ENCODE peak calls at places on chromosomes 13 and 19, in five cellular contexts. Y, I, F, X and J are unnamed samples.

GRCh38 chr19:13906525-13906904 is 514 bp downstream of the CC2D1A start:
- DNase-seq in I (no peak), Y (peak), X (peak), F (no peak), J (no peak)

GRCh38 chr19:40948580-40949299 is 42.3 kb upstream of the CYP2B6 start:
- DNase-seq in F (no peak), I (no peak), X (no peak), Y (no peak), J (no peak)

GRCh38 chr19:51356159-51356801 is 9.9 kb downstream of the ETFB start:
- DNase-seq in X (no peak), Y (no peak), I (no peak), F (no peak), J (no peak)

GRCh38 chr13:84187626-84188025 is 305.4 kb upstream of the SLITRK1 start:
- DNase-seq in I (no peak), Y (no peak), F (no peak), X (no peak), J (no peak)

GRCh38 chr13:31898383-31899071 is 133.0 kb upstream of the FRY start:
- DNase-seq in F (no peak), X (no peak), I (no peak), Y (no peak), J (no peak)

GRCh38 chr19:21046489-21046888 is 26.0 kb downstream of the ZNF430 start:
- DNase-seq in X (no peak), Y (no peak), I (no peak), F (no peak), J (no peak)

GRCh38 chr19:35861640-35862160 is 5.0 kb downstream of the KIRREL2 start:
- DNase-seq in Y (no peak), F (no peak), I (no peak), X (no peak), J (no peak)

GRCh38 chr19:15101479-15102082 is 5.6 kb upstream of the SYDE1 start:
- DNase-seq in F (no peak), X (peak), Y (peak), I (peak), J (no peak)

GRCh38 chr13:110118106-110118505 is 188.9 kb downstream of the COL4A1 start:
- DNase-seq in I (no peak), X (no peak), F (no peak), Y (no peak), J (no peak)

GRCh38 chr13:49517461-49517860 is 21.7 kb downstream of the PHF11 start:
- DNase-seq in X (peak), F (no peak), Y (no peak), I (peak), J (no peak)

GRCh38 chr19:42601811-42602443 is 7.2 kb upstream of the CEACAM8 start:
- DNase-seq in I (peak), X (peak), F (no peak), Y (peak), J (no peak)

GRCh38 chr19:38388310-38389100 is at the start of gene SPRED3:
- DNase-seq in F (no peak), I (peak), X (peak), Y (no peak), J (no peak)

GRCh38 chr13:52994051-52994450 is 34.6 kb upstream of the OLFM4 start:
- DNase-seq in X (no peak), Y (no peak), I (no peak), F (no peak), J (no peak)

GRCh38 chr19:46374526-46375475 is 27.9 kb downstream of the PPP5C start:
- DNase-seq in F (no peak), Y (no peak), I (no peak), X (no peak), J (no peak)

GRCh38 chr19:41714598-41714997 is 6.2 kb downstream of the CEACAM5 start:
- DNase-seq in I (no peak), X (no peak), Y (no peak), F (no peak), J (no peak)

GRCh38 chr13:51978836-51979556 is 32.3 kb downstream of the ATP7B start:
- DNase-seq in F (no peak), I (no peak), Y (no peak), X (no peak), J (no peak)

GRCh38 chr13:29105779-29106178 is 285.6 kb downstream of the MTUS2 start:
- DNase-seq in I (no peak), F (no peak), X (no peak), Y (no peak), J (no peak)

GRCh38 chr13:110723598-110723997 is 10.1 kb downstream of the ING1 start:
- DNase-seq in I (no peak), X (no peak), F (no peak), Y (no peak), J (no peak)

GRCh38 chr13:50894042-50894441 is 15.5 kb upstream of the RNASEH2B start:
- DNase-seq in I (no peak), X (no peak), F (no peak), Y (no peak), J (no peak)

GRCh38 chr19:5001547-5002131 is 32.7 kb downstream of the KDM4B start:
- DNase-seq in X (peak), F (peak), Y (peak), I (peak), J (peak)

GRCh38 chr13:49220035-49220855 is at the start of gene MLNR:
- DNase-seq in F (no peak), I (peak), Y (peak), X (peak), J (peak)

GRCh38 chr19:4971424-4971793 is 2.5 kb downstream of the KDM4B start:
- DNase-seq in I (peak), Y (peak), F (no peak), X (no peak), J (no peak)

GRCh38 chr13:106499905-106500304 is 35.6 kb downstream of the EFNB2 start:
- DNase-seq in X (no peak), I (peak), F (no peak), Y (no peak), J (no peak)

GRCh38 chr19:35127871-35128270 is 7.0 kb downstream of the LGI4 start:
- DNase-seq in X (no peak), Y (no peak), I (no peak), F (no peak), J (no peak)

GRCh38 chr13:84405286-84405685 is 523.0 kb upstream of the SLITRK1 start:
- DNase-seq in F (no peak), X (no peak), Y (no peak), I (no peak), J (no peak)

GRCh38 chr19:46107371-46107770 is 17.1 kb downstream of the IGFL3 start:
- DNase-seq in X (peak), I (peak), Y (no peak), F (no peak), J (no peak)

GRCh38 chr13:94369862-94370491 is 109.5 kb downstream of the DCT start:
- DNase-seq in F (no peak), X (no peak), I (peak), Y (no peak), J (no peak)

GRCh38 chr19:47264629-47265028 is 8.3 kb downstream of the CCDC9 start:
- DNase-seq in X (no peak), F (no peak), Y (no peak), I (no peak), J (no peak)

GRCh38 chr13:54185101-54185500 is 1156.5 kb downstream of the OLFM4 start:
- DNase-seq in X (no peak), Y (no peak), I (no peak), F (no peak), J (no peak)

GRCh38 chr19:3358919-3359849 is 7.2 kb upstream of the NFIC start:
- DNase-seq in Y (peak), X (peak), F (no peak), I (peak), J (peak)

GRCh38 chr19:35309481-35310279 is 17.7 kb downstream of the MAG start:
- DNase-seq in F (no peak), Y (no peak), X (no peak), I (peak), J (no peak)

GRCh38 chr13:75318138-75318833 is 163.7 kb downstream of the TBC1D4 start:
- DNase-seq in Y (peak), F (no peak), I (no peak), X (no peak), J (no peak)